ENCODE peak calls at places on chromosome 6, in four cellular contexts. Z, J, K and L are unnamed samples.

GRCh38 chr6:129695373-129696027 is 14.5 kb downstream of the ARHGAP18 start:
- DNase-seq in K (no peak), Z (no peak), J (no peak), L (no peak)

GRCh38 chr6:129753422-129753821 is 43.4 kb upstream of the ARHGAP18 start:
- DNase-seq in K (no peak), J (peak; percentile 35), Z (no peak), L (no peak)

GRCh38 chr6:78583079-78583478 is 284.3 kb upstream of the IRAK1BP1 start:
- DNase-seq in K (no peak), J (no peak), Z (no peak), L (no peak)

GRCh38 chr6:75516757-75517156 is 23.2 kb upstream of the FILIP1 start:
- DNase-seq in J (no peak), Z (no peak), K (no peak), L (no peak)

GRCh38 chr6:33607784-33608161 is 13.3 kb upstream of the ITPR3 start:
- DNase-seq in J (no peak), K (peak; percentile 21), Z (no peak), L (no peak)

GRCh38 chr6:166616261-166617226 is 10.5 kb downstream of the RPS6KA2 start:
- DNase-seq in K (no peak), J (no peak), Z (no peak), L (no peak)

GRCh38 chr6:150697515-150697914 is 97.8 kb downstream of the PLEKHG1 start:
- DNase-seq in K (no peak), J (no peak), Z (no peak), L (no peak)

GRCh38 chr6:157629220-157629619 is 193.8 kb upstream of the SNX9 start:
- DNase-seq in Z (no peak), K (no peak), J (peak; percentile 44), L (no peak)

GRCh38 chr6:105483492-105483891 is 80.6 kb upstream of the PREP start:
- DNase-seq in K (no peak), J (no peak), Z (no peak), L (no peak)

GRCh38 chr6:70133246-70133645 is 169.6 kb downstream of the COL9A1 start:
- DNase-seq in Z (no peak), J (no peak), K (no peak), L (no peak)

GRCh38 chr6:136744889-136745288 is 47.4 kb downstream of the MAP3K5 start:
- DNase-seq in K (no peak), J (no peak), Z (no peak), L (no peak)

GRCh38 chr6:154123567-154123966 is 84.5 kb downstream of the OPRM1 start:
- DNase-seq in J (no peak), Z (no peak), K (no peak), L (no peak)

GRCh38 chr6:3291987-3292386 is 33.2 kb downstream of the PSMG4 start:
- DNase-seq in J (no peak), K (no peak), Z (no peak), L (no peak)

GRCh38 chr6:152305672-152306071 is 331.5 kb downstream of the SYNE1 start:
- DNase-seq in J (no peak), Z (no peak), K (no peak), L (no peak)

DNA sequence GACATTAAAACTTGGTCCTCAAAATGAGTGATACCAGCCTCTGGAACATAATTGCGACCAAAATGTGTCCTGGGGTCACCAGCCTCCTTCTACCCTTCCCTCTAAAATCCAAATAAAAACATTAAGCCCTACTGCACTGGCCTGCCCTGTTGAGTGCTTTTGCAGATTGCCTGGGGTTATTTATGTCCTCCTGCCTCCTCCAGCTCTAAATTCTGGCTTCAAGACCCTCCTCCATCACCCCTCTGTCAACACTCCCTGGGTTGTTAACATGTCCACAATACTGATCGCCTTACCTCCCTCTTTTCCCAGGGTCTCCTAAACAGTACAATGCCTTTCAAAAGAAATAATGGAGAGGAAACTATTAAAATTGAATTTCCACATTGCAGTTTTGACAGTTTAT is 327.5 kb downstream of the NRN1 start:
- DNase-seq in K (no peak), J (no peak), Z (no peak), L (no peak)
- TF ChIP-seq REST in K (no peak), J (no peak), Z (no peak), L (no peak)

GRCh38 chr6:87151786-87152527 is 3.4 kb upstream of the ZNF292 start:
- DNase-seq in Z (no peak), J (no peak), K (no peak), L (no peak)

GRCh38 chr6:87151471-87151785 is 3.9 kb upstream of the ZNF292 start:
- DNase-seq in K (no peak), J (no peak), Z (no peak), L (no peak)

GRCh38 chr6:87146363-87146762 is 9.0 kb upstream of the ZNF292 start:
- DNase-seq in J (no peak), Z (no peak), K (no peak), L (no peak)
- H3K4me3 ChIP-seq in J (no peak overlapping the region), Z (peak overlapping the region; percentile 45), K (no peak overlapping the region), L (no peak overlapping the region)

GRCh38 chr6:40954446-40955180 is 84.4 kb downstream of the UNC5CL start:
- DNase-seq in J (no peak), K (no peak), Z (no peak), L (no peak)
- TF ChIP-seq REST in J (no peak), K (no peak), Z (no peak), L (no peak)

DNA sequence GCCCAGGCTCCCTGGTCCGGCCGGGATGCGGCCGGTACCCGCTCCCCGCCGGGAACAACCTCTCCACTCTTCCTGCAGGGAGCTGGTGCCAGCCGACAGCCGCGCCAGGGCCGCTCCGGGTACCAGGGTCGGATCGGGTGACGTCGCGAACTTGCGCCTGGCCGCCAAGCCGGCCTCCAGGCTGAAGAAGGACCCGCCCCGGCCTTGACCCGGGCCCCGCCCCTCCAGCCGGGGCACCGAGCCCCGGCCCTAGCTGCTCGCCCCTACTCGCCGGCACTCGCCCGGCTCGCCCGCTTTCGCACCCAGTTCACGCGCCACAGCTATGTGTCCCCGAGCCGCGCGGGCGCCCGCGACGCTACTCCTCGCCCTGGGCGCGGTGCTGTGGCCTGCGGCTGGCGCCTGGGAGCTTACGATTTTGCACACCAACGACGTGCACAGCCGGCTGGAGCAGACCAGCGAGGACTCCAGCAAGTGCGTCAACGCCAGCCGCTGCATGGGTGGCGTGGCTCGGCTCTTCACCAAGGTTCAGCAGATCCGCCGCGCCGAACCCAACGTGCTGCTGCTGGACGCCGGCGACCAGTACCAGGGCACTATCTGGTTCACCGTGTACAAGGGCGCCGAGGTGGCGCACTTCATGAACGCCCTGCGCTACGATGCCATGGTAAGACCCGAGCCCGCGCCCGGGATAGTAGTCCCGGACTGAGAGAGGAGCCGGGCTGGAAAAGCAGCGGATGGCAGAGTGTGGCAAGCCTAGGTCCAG is at the start of gene NT5E:
- DNase-seq in K (peak; percentile 55), Z (no peak), J (no peak), L (no peak)
- H3K4me3 ChIP-seq in K (peak within 1 kb of the TSS; percentile 84), Z (peak within 1 kb of the TSS; percentile 83), J (peak within 1 kb of the TSS; percentile 58), L (peak within 1 kb of the TSS; percentile 96)

GRCh38 chr6:156507106-156507505 is 270.1 kb upstream of the ARID1B start:
- DNase-seq in Z (no peak), J (no peak), K (no peak), L (no peak)
- TF ChIP-seq REST in Z (no peak), J (no peak), K (no peak), L (no peak)

GRCh38 chr6:41531591-41532582 is 14.3 kb upstream of the FOXP4 start:
- DNase-seq in J (no peak), Z (peak; percentile 92), K (no peak), L (no peak)
- H3K4me3 ChIP-seq in J (no peak overlapping the region), Z (peak overlapping the region; percentile 33), K (no peak overlapping the region), L (no peak overlapping the region)

GRCh38 chr6:11473008-11473740 is 64.4 kb upstream of the TMEM170B start:
- DNase-seq in Z (no peak), J (no peak), K (no peak), L (no peak)
- TF ChIP-seq REST in Z (no peak), J (no peak), K (no peak), L (no peak)

GRCh38 chr6:143372199-143372882 is 78.2 kb downstream of the ADAT2 start:
- DNase-seq in J (no peak), Z (no peak), K (no peak), L (no peak)
- H3K4me3 ChIP-seq in J (no peak overlapping the region), Z (no peak overlapping the region), K (no peak overlapping the region), L (no peak overlapping the region)

GRCh38 chr6:122833229-122833556 is 44.1 kb downstream of the SMPDL3A start:
- DNase-seq in J (no peak), K (no peak), Z (no peak), L (no peak)
- TF ChIP-seq REST in J (no peak), K (no peak), Z (no peak), L (no peak)